ENCODE peak calls at places on chromosomes 6 and 20, in eight cellular contexts. C is endothelial cell; M is Calu3; A is stimulated activated CD4-positive, alpha-beta T cell treated with anti-CD3 and anti-CD28 coated beads, Interleukin-4, amount 100 ng/mL, for 24 hours; B is activated CD8-positive, alpha-beta memory T cell treated with anti-CD3 and anti-CD28 coated beads, Interleukin-2, amount 50 U/mL, for 48 hours; O is brain pericyte; K is fibroblast of gingiva; R is AML-193. T is an unnamed sample.

GRCh38 chr6:29553268-29554057 is 6.1 kb downstream of the UBD start:
- DNase-seq in C (peak), M (no peak), A (no peak), B (peak), O (peak), K (peak), R (no peak), T (no peak)

GRCh38 chr6:82877213-82878195 is 188.1 kb downstream of the UBE3D start:
- DNase-seq in C (no peak), M (no peak), A (no peak), B (no peak), O (no peak), K (no peak), R (no peak), T (no peak)

GRCh38 chr20:8304124-8304800 is 172.2 kb downstream of the PLCB1 start:
- DNase-seq in C (no peak), M (no peak), A (no peak), B (no peak), O (no peak), K (peak), R (no peak), T (no peak)

GRCh38 chr6:53546256-53546655 is 1.4 kb upstream of the GCLC start:
- DNase-seq in C (no peak), M (no peak), A (no peak), B (no peak), O (no peak), K (no peak), R (no peak), T (no peak)

GRCh38 chr6:16294371-16294770 is 56.0 kb downstream of the GMPR start:
- DNase-seq in C (no peak), M (no peak), A (no peak), B (no peak), O (no peak), K (no peak), R (no peak), T (no peak)

GRCh38 chr6:52328721-52329120 is 33.2 kb upstream of the PAQR8 start:
- DNase-seq in C (no peak), M (no peak), A (no peak), B (no peak), O (no peak), K (no peak), R (no peak), T (no peak)

GRCh38 chr6:753486-753885 is 60.5 kb upstream of the EXOC2 start:
- DNase-seq in C (no peak), M (no peak), A (no peak), B (no peak), O (no peak), K (peak), R (no peak), T (no peak)

GRCh38 chr6:158033077-158033750 is 51.6 kb downstream of the SYNJ2 start:
- DNase-seq in C (no peak), M (no peak), A (no peak), B (no peak), O (no peak), K (no peak), R (no peak), T (no peak)

GRCh38 chr6:29014729-29015608 is 9.9 kb upstream of the ZNF311 start:
- DNase-seq in C (peak), M (no peak), A (no peak), B (no peak), O (no peak), K (no peak), R (no peak), T (no peak)

GRCh38 chr6:3229566-3230274 is 2.3 kb upstream of the TUBB2B start:
- DNase-seq in C (peak), M (no peak), A (no peak), B (no peak), O (no peak), K (no peak), R (no peak), T (no peak)

GRCh38 chr20:52295556-52295955 is 104.0 kb upstream of the ZFP64 start:
- DNase-seq in C (no peak), M (no peak), A (no peak), B (no peak), O (no peak), K (no peak), R (no peak), T (no peak)

GRCh38 chr6:123546537-123546936 is 90.2 kb downstream of the TRDN start:
- DNase-seq in C (no peak), M (no peak), A (no peak), B (no peak), O (no peak), K (no peak), R (no peak), T (no peak)

GRCh38 chr6:106258726-106259125 is 66.8 kb downstream of the ATG5 start:
- DNase-seq in C (no peak), M (no peak), A (no peak), B (no peak), O (no peak), K (no peak), R (no peak), T (no peak)

GRCh38 chr6:23445157-23445710 is 680.8 kb upstream of the NRSN1 start:
- DNase-seq in C (no peak), M (no peak), A (no peak), B (no peak), O (no peak), K (peak), R (no peak), T (no peak)

GRCh38 chr20:56551571-56551970 is 18.5 kb downstream of the FAM209B start:
- DNase-seq in C (no peak), M (no peak), A (no peak), B (no peak), O (no peak), K (no peak), R (no peak), T (no peak)

GRCh38 chr20:62891111-62891510 is 29.5 kb upstream of the TCFL5 start:
- DNase-seq in C (no peak), M (no peak), A (peak), B (no peak), O (no peak), K (no peak), R (no peak), T (no peak)

GRCh38 chr6:134706153-134706552 is 243.7 kb downstream of the ALDH8A1 start:
- DNase-seq in C (no peak), M (no peak), A (no peak), B (no peak), O (no peak), K (no peak), R (no peak), T (no peak)

GRCh38 chr6:106084973-106085686 is 1.0 kb upstream of the PRDM1 start:
- DNase-seq in C (peak), M (no peak), A (no peak), B (no peak), O (no peak), K (peak), R (no peak), T (no peak)

GRCh38 chr20:36063916-36064660 is 90.5 kb upstream of the EPB41L1 start:
- DNase-seq in C (no peak), M (no peak), A (no peak), B (no peak), O (no peak), K (no peak), R (no peak), T (no peak)

GRCh38 chr6:161949531-161949930 is 675.7 kb upstream of the AGPAT4 start:
- DNase-seq in C (no peak), M (no peak), A (no peak), B (no peak), O (no peak), K (no peak), R (no peak), T (no peak)

GRCh38 chr6:166712554-166713228 is 85.6 kb upstream of the RPS6KA2 start:
- DNase-seq in C (no peak), M (no peak), A (no peak), B (no peak), O (no peak), K (no peak), R (no peak), T (no peak)

GRCh38 chr6:124777834-124778233 is 184.4 kb upstream of the RNF217 start:
- DNase-seq in C (no peak), M (no peak), A (no peak), B (no peak), O (no peak), K (no peak), R (no peak), T (no peak)

T was measured in T1000.